ENCODE peak calls at places on chromosomes 11 and 22, in seven cellular contexts. J is stimulated activated CD4-positive, alpha-beta T cell treated with anti-CD3 and anti-CD28 coated beads, Interleukin-12 subunit alpha, Interleukin-12 subunit beta, amount 100 ng/mL, for 4 hours; S is fibroblast of the conjunctiva; R is non-pigmented ciliary epithelial cell; H is GM12892; Z is hippocampal formation; U is IMR-90. K is an unnamed sample.

GRCh38 chr11:3944198-3944597 is 88.7 kb downstream of the STIM1 start:
- DNase-seq in U (no peak), H (no peak), S (no peak), R (no peak), Z (peak), J (no peak), K (peak)

GRCh38 chr22:37565830-37566229 is 5.5 kb downstream of the CDC42EP1 start:
- DNase-seq in Z (no peak), H (no peak), J (no peak), U (no peak), S (no peak), R (no peak), K (no peak)

GRCh38 chr11:130520231-130520630 is 71.8 kb downstream of the ADAMTS15 start:
- DNase-seq in R (no peak), H (no peak), J (no peak), U (no peak), Z (no peak), S (no peak), K (no peak)

GRCh38 chr22:42180349-42180842 is 49.8 kb upstream of the CYP2D6 start:
- DNase-seq in H (no peak), U (peak), S (no peak), J (peak), R (no peak), Z (no peak), K (no peak)

GRCh38 chr11:1752907-1753425 is 2.6 kb upstream of the IFITM10 start:
- DNase-seq in J (no peak), U (no peak), S (no peak), H (no peak), R (no peak), Z (no peak), K (no peak)

GRCh38 chr11:69081180-69081579 is 32.4 kb downstream of the TPCN2 start:
- DNase-seq in H (no peak), Z (no peak), S (no peak), U (no peak), J (no peak), R (no peak), K (no peak)

GRCh38 chr11:35820614-35821013 is 123.2 kb upstream of the LDLRAD3 start:
- DNase-seq in R (no peak), U (no peak), J (no peak), S (no peak), H (no peak), Z (no peak), K (no peak)

GRCh38 chr11:121762820-121763219 is 310.1 kb upstream of the SORL1-AS1 start:
- DNase-seq in U (peak), Z (no peak), S (no peak), J (no peak), H (no peak), R (no peak), K (no peak)

GRCh38 chr11:31262761-31263160 is 106.8 kb downstream of the DCDC1 start:
- DNase-seq in H (no peak), Z (no peak), U (peak), S (no peak), J (no peak), R (no peak), K (no peak)

GRCh38 chr11:99275521-99275920 is 254.8 kb downstream of the CNTN5 start:
- DNase-seq in J (no peak), H (no peak), Z (no peak), U (no peak), R (no peak), S (no peak), K (no peak)

GRCh38 chr11:88354909-88355308 is 17.4 kb upstream of the CTSC start:
- DNase-seq in J (no peak), R (no peak), S (no peak), U (no peak), H (no peak), Z (no peak), K (no peak)

GRCh38 chr11:127003260-127003981 is 2.9 kb upstream of the KIRREL3 start:
- DNase-seq in S (no peak), R (no peak), H (no peak), J (no peak), Z (no peak), U (peak), K (peak)

GRCh38 chr11:107591098-107591445 is at the start of gene ELMOD1:
- DNase-seq in H (peak), S (no peak), J (peak), R (no peak), U (peak), Z (peak), K (peak)

GRCh38 chr11:68146010-68146540 is 24.9 kb upstream of the CHKA start:
- DNase-seq in S (no peak), J (no peak), Z (no peak), R (no peak), H (no peak), U (no peak), K (no peak)

GRCh38 chr11:65988791-65989592 is 13.0 kb downstream of the EIF1AD start:
- DNase-seq in J (peak), R (peak), Z (peak), U (peak), H (peak), S (peak), K (peak)

K was measured in amygdala.